ENCODE peak calls at places on chromosomes 2 and 18, in four cellular contexts. Q is tibial artery, M is astrocyte, L is neuronal stem cell. C is an unnamed sample. For H3K9me3, the result is how much of the 10 kb centered on the place peaks cover.

GRCh38 chr18:23981369-23981768 is 33.2 kb upstream of the TTC39C start:
- DNase-seq in Q (no peak), M (no peak), L (no peak), C (peak)

GRCh38 chr18:26480897-26481795 is 67.2 kb downstream of the KCTD1 start:
- DNase-seq in Q (no peak), M (peak), L (no peak), C (no peak)

GRCh38 chr2:118969025-118969733 is 27.2 kb downstream of the MARCO start:
- DNase-seq in Q (no peak), M (no peak), L (no peak), C (no peak)

GRCh38 chr2:192099742-192100141 is 95.0 kb downstream of the TMEFF2 start:
- DNase-seq in Q (no peak), M (no peak), L (no peak), C (no peak)

GRCh38 chr18:39434223-39434622 is 1868.6 kb upstream of the CELF4 start:
- DNase-seq in Q (no peak), M (no peak), L (no peak), C (no peak)

GRCh38 chr2:200171761-200172482 is 134.6 kb upstream of the SPATS2L start:
- DNase-seq in Q (no peak), M (peak), L (no peak), C (no peak)

GRCh38 chr2:218745559-218746469 is 35.2 kb downstream of the TTLL4 start:
- DNase-seq in Q (no peak), M (peak), L (no peak), C (no peak)

GRCh38 chr18:62044490-62045000 is 142.3 kb downstream of the PIGN start:
- DNase-seq in Q (no peak), M (no peak), L (no peak), C (no peak)

GRCh38 chr2:218217366-218218309 is 649 bp downstream of the ARPC2 start:
- DNase-seq in Q (peak), M (no peak), L (peak), C (peak)

GRCh38 chr18:28594034-28594433 is 417.1 kb upstream of the CDH2 start:
- DNase-seq in Q (no peak), M (peak), L (no peak), C (no peak)

GRCh38 chr2:218701806-218702205 is 8.8 kb upstream of the TTLL4 start:
- DNase-seq in Q (no peak), M (peak), L (no peak), C (no peak)

GRCh38 chr2:191299009-191299408 is 53.8 kb downstream of the MYO1B start:
- DNase-seq in Q (no peak), M (no peak), L (no peak), C (no peak)

GRCh38 chr2:241002275-241003046 is 4.0 kb downstream of the SNED1 start:
- DNase-seq in Q (no peak), M (no peak), L (no peak), C (no peak)

GRCh38 chr18:55265916-55266488 is 306.7 kb upstream of the CCDC68 start:
- DNase-seq in Q (no peak), M (no peak), L (no peak), C (no peak)

GRCh38 chr2:25369876-25370275 is 28.2 kb upstream of the DNMT3A start:
- DNase-seq in Q (no peak), M (no peak), L (no peak), C (peak)

GRCh38 chr2:68293024-68293423 is 26.7 kb downstream of the CNRIP1 start:
- DNase-seq in Q (no peak), M (no peak), L (no peak), C (no peak)

GRCh38 chr2:48145845-48146452 is 239.7 kb upstream of the FBXO11 start:
- DNase-seq in Q (no peak), M (peak), L (no peak), C (no peak)

GRCh38 chr2:205087862-205088261 is 542.6 kb downstream of the PARD3B start:
- DNase-seq in Q (no peak), M (no peak), L (no peak), C (no peak)

GRCh38 chr2:160433466-160434172 is 60.0 kb downstream of the RBMS1 start:
- DNase-seq in Q (no peak), M (no peak), L (no peak), C (no peak)

GRCh38 chr18:35291166-35291565 is 1.1 kb upstream of the ZSCAN30 start:
- DNase-seq in Q (no peak), M (no peak), L (no peak), C (no peak)

GRCh38 chr2:29777164-29777563 is 144.2 kb downstream of the ALK start:
- DNase-seq in Q (no peak), M (peak), L (no peak), C (no peak)

GRCh38 chr2:96233880-96234316 is 25.3 kb upstream of the STARD7 start:
- DNase-seq in Q (no peak), M (no peak), L (no peak), C (no peak)

GRCh38 chr2:168311265-168311925 is 64.0 kb upstream of the STK39 start:
- DNase-seq in Q (no peak), M (no peak), L (no peak), C (peak)

GRCh38 chr2:215797676-215798075 is 215.7 kb downstream of the MREG start:
- DNase-seq in Q (no peak), M (peak), L (no peak), C (no peak)

GRCh38 chr2:111705711-111706323 is 178.2 kb downstream of the ANAPC1 start:
- DNase-seq in Q (no peak), M (peak), L (peak), C (no peak)

GRCh38 chr2:27441226-27441926 is 805 bp upstream of the KRTCAP3 start:
- DNase-seq in Q (no peak), M (no peak), L (no peak), C (no peak)

GRCh38 chr2:205103699-205104098 is 558.4 kb downstream of the PARD3B start:
- DNase-seq in Q (no peak), M (no peak), L (no peak), C (no peak)

GRCh38 chr2:237968048-237968862 is 1.4 kb downstream of the UBE2F start:
- DNase-seq in Q (peak), M (peak), L (no peak), C (no peak)

GRCh38 chr2:218983263-218983970 is 1.6 kb downstream of the FEV start:
- DNase-seq in Q (no peak), M (no peak), L (no peak), C (no peak)

GRCh38 chr18:25141796-25142365 is 210.1 kb downstream of the ZNF521 start:
- DNase-seq in Q (no peak), M (no peak), L (no peak), C (no peak)

GRCh38 chr2:165793779-165794519 is at the start of gene GALNT3:
- DNase-seq in Q (no peak), M (no peak), L (peak), C (no peak)

GRCh38 chr2:179467111-179467510 is 202.5 kb upstream of the SESTD1 start:
- DNase-seq in Q (no peak), M (peak), L (no peak), C (no peak)

GRCh38 chr18:9323750-9324445 is 10.7 kb upstream of the TWSG1 start:
- DNase-seq in Q (no peak), M (peak), L (no peak), C (no peak)

GRCh38 chr2:68889500-68889899 is 18.3 kb upstream of the BMP10 start:
- DNase-seq in Q (no peak), M (peak), L (no peak), C (no peak)

GRCh38 chr2:96264656-96265348 is 995 bp downstream of the TMEM127 start:
- DNase-seq in Q (no peak), M (peak), L (no peak), C (peak)

GRCh38 chr2:43486604-43487003 is 109.2 kb downstream of the THADA start:
- DNase-seq in Q (peak), M (no peak), L (no peak), C (no peak)

GRCh38 chr18:42296192-42296591 is 341.2 kb downstream of the PIK3C3 start:
- DNase-seq in Q (no peak), M (peak), L (no peak), C (no peak)

GRCh38 chr2:229477269-229477668 is 206.2 kb upstream of the PID1 start:
- DNase-seq in Q (no peak), M (no peak), L (no peak), C (no peak)

GRCh38 chr2:9284521-9285297 is 78.1 kb downstream of the ASAP2 start:
- DNase-seq in Q (no peak), M (no peak), L (no peak), C (no peak)

GRCh38 chr2:127014630-127015029 is 92.3 kb downstream of the BIN1 start:
- DNase-seq in Q (no peak), M (peak), L (no peak), C (no peak)

GRCh38 chr2:231715499-231715837 is 7.1 kb downstream of the PTMA start:
- DNase-seq in Q (no peak), M (no peak), L (no peak), C (no peak)

GRCh38 chr2:231715988-231716616 is 7.8 kb downstream of the PTMA start:
- DNase-seq in Q (no peak), M (no peak), L (no peak), C (no peak)

GRCh38 chr2:231718799-231719198 is 10.5 kb downstream of the PTMA start:
- DNase-seq in Q (no peak), M (no peak), L (no peak), C (no peak)

GRCh38 chr2:231716641-231717280 is 8.4 kb downstream of the PTMA start:
- DNase-seq in Q (no peak), M (no peak), L (no peak), C (no peak)

DNA sequence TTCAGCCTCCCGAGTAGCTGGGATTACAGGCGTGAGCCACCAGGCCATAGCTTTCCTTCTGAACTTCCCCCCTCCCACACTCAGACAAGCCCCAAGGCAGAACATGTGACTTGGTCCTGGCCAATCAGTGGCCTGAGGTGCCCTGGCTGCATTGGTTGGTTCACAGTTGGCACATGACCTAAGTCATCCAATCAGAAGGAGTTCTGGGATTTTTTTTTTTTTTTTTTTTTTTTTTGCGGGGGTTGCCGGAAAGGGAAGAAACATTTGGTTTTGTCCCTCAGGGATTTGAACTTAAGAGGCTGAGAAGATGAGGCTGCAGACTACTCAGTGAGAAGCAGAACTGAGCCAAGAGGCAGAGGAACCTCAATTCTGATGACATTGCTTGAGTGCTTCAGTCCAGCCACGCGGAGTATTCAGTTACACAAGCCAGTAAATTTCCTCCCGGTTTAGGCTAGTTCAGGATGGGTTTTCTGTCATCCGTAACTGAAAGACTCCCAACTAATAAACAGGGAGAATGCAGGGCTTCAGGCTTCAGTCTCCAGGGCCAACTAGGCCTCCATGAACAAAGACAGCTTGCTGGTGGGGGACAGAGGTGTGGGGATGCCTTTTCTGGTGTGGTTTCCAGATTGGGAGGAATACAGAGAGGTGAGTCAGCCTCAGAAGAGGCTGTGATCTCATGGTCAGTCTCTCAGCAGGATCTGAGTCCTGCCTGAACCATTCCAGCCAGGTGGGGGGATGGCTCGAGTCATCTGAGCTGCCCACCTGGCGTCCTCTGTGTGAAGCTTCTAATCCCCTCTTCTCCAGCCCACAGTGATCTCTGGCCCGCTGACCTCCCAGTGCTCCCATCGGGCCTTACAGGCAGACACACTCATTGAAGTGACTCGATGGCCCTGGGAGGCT is 9.2 kb downstream of the PTMA start:
- DNase-seq in Q (no peak), M (peak), L (no peak), C (peak)
- H3K27ac ChIP-seq in Q (peak), M (peak), L (no peak), C (peak)

GRCh38 chr2:115610888-115611287 is 1168.4 kb downstream of the DPP10 start:
- DNase-seq in Q (no peak), M (no peak), L (no peak), C (no peak)
- H3K9me3 ChIP-seq in Q (under half), M (under half), L (under half), C (under half)

DNA sequence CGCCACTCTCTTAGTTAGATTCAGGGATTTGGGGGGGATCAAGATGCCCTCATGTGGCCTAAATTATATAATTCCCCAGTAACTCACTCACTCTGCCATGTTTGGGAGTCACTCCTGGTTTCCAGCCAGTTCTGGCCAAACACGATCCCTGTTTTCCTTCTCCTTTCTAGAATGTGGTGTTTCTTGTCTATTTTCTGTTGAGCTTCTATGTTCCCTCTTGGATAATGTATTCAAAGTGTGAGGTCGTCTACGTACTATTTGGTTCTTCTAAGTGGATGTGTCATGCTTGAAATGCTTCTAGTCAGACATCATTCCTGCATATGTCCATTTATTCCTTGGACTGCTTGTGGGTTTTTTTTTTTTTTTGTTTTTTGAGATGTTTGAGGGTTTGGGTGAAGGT is 415.0 kb upstream of the SYT4 start:
- DNase-seq in Q (no peak), M (peak), L (no peak), C (no peak)
- H3K27ac ChIP-seq in Q (no peak), M (peak), L (no peak), C (no peak)

GRCh38 chr2:106537047-106537446 is 49.9 kb downstream of the CD8B2 start:
- DNase-seq in Q (no peak), M (no peak), L (no peak), C (no peak)

GRCh38 chr2:106536490-106536889 is 49.3 kb downstream of the CD8B2 start:
- DNase-seq in Q (no peak), M (no peak), L (no peak), C (no peak)

GRCh38 chr2:106534471-106534870 is 47.3 kb downstream of the CD8B2 start:
- DNase-seq in Q (no peak), M (no peak), L (no peak), C (no peak)

GRCh38 chr2:106531676-106532075 is 44.5 kb downstream of the CD8B2 start:
- DNase-seq in Q (no peak), M (no peak), L (no peak), C (no peak)
- H3K9me3 ChIP-seq in Q (under half), M (under half), L (under half), C (under half)

GRCh38 chr2:72013726-72014125 is 133.9 kb downstream of the CYP26B1 start:
- DNase-seq in Q (no peak), M (no peak), L (no peak), C (no peak)
- H3K27ac ChIP-seq in Q (no peak), M (no peak), L (no peak), C (no peak)

GRCh38 chr2:201996681-201997254 is 36.9 kb upstream of the FZD7 start:
- DNase-seq in Q (no peak), M (no peak), L (no peak), C (no peak)
- H3K9me3 ChIP-seq in Q (under half), M (under half), L (under half), C (under half)

GRCh38 chr2:88739985-88740600 is 48.6 kb downstream of the RPIA start:
- DNase-seq in Q (peak), M (peak), L (peak), C (peak)
- H3K27ac ChIP-seq in Q (no peak), M (no peak), L (no peak), C (no peak)

GRCh38 chr2:148667114-148667513 is 22.6 kb downstream of the EPC2 start:
- DNase-seq in Q (no peak), M (no peak), L (no peak), C (no peak)

GRCh38 chr2:148666555-148666954 is 22.0 kb downstream of the EPC2 start:
- DNase-seq in Q (no peak), M (peak), L (no peak), C (no peak)

GRCh38 chr2:148674063-148675020 is 29.8 kb downstream of the EPC2 start:
- DNase-seq in Q (no peak), M (no peak), L (peak), C (peak)

GRCh38 chr2:148675708-148676107 is 31.2 kb downstream of the EPC2 start:
- DNase-seq in Q (no peak), M (peak), L (no peak), C (no peak)

DNA sequence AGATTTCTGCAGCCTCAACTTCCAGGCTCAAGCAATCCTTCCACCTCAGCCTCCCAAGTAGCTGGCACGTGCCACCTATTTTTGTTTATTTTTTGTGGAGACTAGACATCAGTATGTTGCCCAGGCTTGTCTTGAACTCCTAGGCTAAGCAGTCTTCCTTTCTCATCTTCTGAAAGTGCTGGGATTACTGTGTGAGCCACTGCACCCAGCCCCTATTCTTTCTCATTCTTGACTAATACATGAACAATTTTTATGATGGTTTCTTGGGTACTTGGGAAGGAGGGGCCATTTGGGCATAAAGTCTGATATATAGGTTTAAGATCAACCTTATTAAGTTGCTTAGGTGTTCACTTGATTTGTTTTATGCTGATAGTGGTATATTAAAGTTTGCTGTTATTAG is 26.2 kb downstream of the EPC2 start:
- DNase-seq in Q (no peak), M (no peak), L (no peak), C (no peak)
- H3K9me3 ChIP-seq in Q (under half), M (under half), L (under half), C (under half)

DNA sequence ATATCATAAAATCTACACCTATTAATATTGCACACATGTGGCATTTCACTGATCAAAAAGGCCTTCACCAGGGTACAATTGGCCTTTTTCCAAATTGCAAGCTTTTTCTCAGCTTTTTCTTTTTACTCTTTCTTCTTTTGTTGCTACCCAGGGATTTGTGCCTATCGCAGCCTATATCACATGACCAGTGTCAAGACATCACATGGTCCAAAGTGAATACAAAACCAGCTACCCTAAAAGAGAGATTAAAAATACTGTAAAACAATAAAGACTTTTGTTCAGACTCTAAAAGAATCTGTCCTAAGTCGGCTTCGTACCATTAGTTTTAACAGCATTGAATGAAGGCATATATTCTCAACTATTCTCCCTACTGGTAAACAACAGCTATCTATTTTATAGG is 14.9 kb upstream of the OTX1 start:
- DNase-seq in Q (no peak), M (no peak), L (no peak), C (no peak)
- H3K27ac ChIP-seq in Q (no peak), M (no peak), L (peak), C (no peak)

C was measured in WERI-Rb-1.